ENCODE peak calls at places on chromosomes 13 and 19, in eight cellular contexts. One of them, this sample, is unnamed.

GRCh38 chr19:47109541-47110375 is 3.8 kb downstream of the ZC3H4 start:
- DNase-seq in stimulated activated CD4-positive, alpha-beta T cell treated with anti-CD3 and anti-CD28 coated beads, Interleukin-15, amount 100 ng/mL, for 1 hour: peak; percentile 44
- DNase-seq in cardiac fibroblast: peak; percentile 66
- DNase-seq in AG20443: no peak
- DNase-seq in activated naive CD8-positive, alpha-beta T cell treated with anti-CD3 and anti-CD28 coated beads, Interleukin-2, amount 50 U/mL, for 24 hours: peak; percentile 56
- DNase-seq in cardiac muscle cell: peak; percentile 61
- DNase-seq in psoas muscle: no peak
- DNase-seq in CD4-positive, alpha-beta memory T cell: peak; percentile 40
- DNase-seq in this sample: no peak

GRCh38 chr19:11410682-11411081 is 8.4 kb downstream of the RGL3 start:
- DNase-seq in AG20443: no peak
- DNase-seq in cardiac muscle cell: no peak
- DNase-seq in CD4-positive, alpha-beta memory T cell: no peak
- DNase-seq in activated naive CD8-positive, alpha-beta T cell treated with anti-CD3 and anti-CD28 coated beads, Interleukin-2, amount 50 U/mL, for 24 hours: no peak
- DNase-seq in cardiac fibroblast: peak; percentile 39
- DNase-seq in stimulated activated CD4-positive, alpha-beta T cell treated with anti-CD3 and anti-CD28 coated beads, Interleukin-15, amount 100 ng/mL, for 1 hour: no peak
- DNase-seq in psoas muscle: no peak
- DNase-seq in this sample: no peak

GRCh38 chr19:14405380-14405757 is 13.8 kb downstream of the DDX39A start:
- DNase-seq in cardiac fibroblast: no peak
- DNase-seq in psoas muscle: no peak
- DNase-seq in stimulated activated CD4-positive, alpha-beta T cell treated with anti-CD3 and anti-CD28 coated beads, Interleukin-15, amount 100 ng/mL, for 1 hour: no peak
- DNase-seq in cardiac muscle cell: no peak
- DNase-seq in CD4-positive, alpha-beta memory T cell: no peak
- DNase-seq in activated naive CD8-positive, alpha-beta T cell treated with anti-CD3 and anti-CD28 coated beads, Interleukin-2, amount 50 U/mL, for 24 hours: no peak
- DNase-seq in AG20443: no peak
- DNase-seq in this sample: no peak

GRCh38 chr19:19372656-19373416 is 32.6 kb upstream of the GATAD2A start:
- DNase-seq in AG20443: peak; percentile 62
- DNase-seq in stimulated activated CD4-positive, alpha-beta T cell treated with anti-CD3 and anti-CD28 coated beads, Interleukin-15, amount 100 ng/mL, for 1 hour: no peak
- DNase-seq in cardiac muscle cell: peak; percentile 61
- DNase-seq in psoas muscle: no peak
- DNase-seq in activated naive CD8-positive, alpha-beta T cell treated with anti-CD3 and anti-CD28 coated beads, Interleukin-2, amount 50 U/mL, for 24 hours: peak; percentile 44
- DNase-seq in cardiac fibroblast: peak; percentile 78
- DNase-seq in CD4-positive, alpha-beta memory T cell: peak; percentile 40
- DNase-seq in this sample: no peak

GRCh38 chr19:50794778-50795664 is 4.8 kb downstream of the ACP4 start:
- DNase-seq in activated naive CD8-positive, alpha-beta T cell treated with anti-CD3 and anti-CD28 coated beads, Interleukin-2, amount 50 U/mL, for 24 hours: peak; percentile 56
- DNase-seq in cardiac fibroblast: no peak
- DNase-seq in cardiac muscle cell: no peak
- DNase-seq in stimulated activated CD4-positive, alpha-beta T cell treated with anti-CD3 and anti-CD28 coated beads, Interleukin-15, amount 100 ng/mL, for 1 hour: peak; percentile 29
- DNase-seq in psoas muscle: no peak
- DNase-seq in CD4-positive, alpha-beta memory T cell: no peak
- DNase-seq in AG20443: no peak
- DNase-seq in this sample: no peak

GRCh38 chr19:18850560-18851375 is 19.0 kb downstream of the UPF1 start:
- DNase-seq in cardiac fibroblast: no peak
- DNase-seq in AG20443: no peak
- DNase-seq in CD4-positive, alpha-beta memory T cell: no peak
- DNase-seq in stimulated activated CD4-positive, alpha-beta T cell treated with anti-CD3 and anti-CD28 coated beads, Interleukin-15, amount 100 ng/mL, for 1 hour: no peak
- DNase-seq in cardiac muscle cell: no peak
- DNase-seq in psoas muscle: no peak
- DNase-seq in activated naive CD8-positive, alpha-beta T cell treated with anti-CD3 and anti-CD28 coated beads, Interleukin-2, amount 50 U/mL, for 24 hours: no peak
- DNase-seq in this sample: no peak

GRCh38 chr19:47601180-47601904 is 7.6 kb upstream of the BICRA start:
- DNase-seq in activated naive CD8-positive, alpha-beta T cell treated with anti-CD3 and anti-CD28 coated beads, Interleukin-2, amount 50 U/mL, for 24 hours: no peak
- DNase-seq in psoas muscle: no peak
- DNase-seq in cardiac fibroblast: no peak
- DNase-seq in AG20443: no peak
- DNase-seq in stimulated activated CD4-positive, alpha-beta T cell treated with anti-CD3 and anti-CD28 coated beads, Interleukin-15, amount 100 ng/mL, for 1 hour: no peak
- DNase-seq in cardiac muscle cell: no peak
- DNase-seq in CD4-positive, alpha-beta memory T cell: no peak
- DNase-seq in this sample: no peak

GRCh38 chr13:110206170-110206569 is 100.8 kb downstream of the COL4A1 start:
- DNase-seq in cardiac fibroblast: no peak
- DNase-seq in CD4-positive, alpha-beta memory T cell: no peak
- DNase-seq in AG20443: no peak
- DNase-seq in cardiac muscle cell: no peak
- DNase-seq in activated naive CD8-positive, alpha-beta T cell treated with anti-CD3 and anti-CD28 coated beads, Interleukin-2, amount 50 U/mL, for 24 hours: no peak
- DNase-seq in stimulated activated CD4-positive, alpha-beta T cell treated with anti-CD3 and anti-CD28 coated beads, Interleukin-15, amount 100 ng/mL, for 1 hour: no peak
- DNase-seq in psoas muscle: no peak
- DNase-seq in this sample: no peak

GRCh38 chr19:16066611-16067104 is 9.6 kb upstream of the TPM4 start:
- DNase-seq in cardiac muscle cell: peak; percentile 82
- DNase-seq in AG20443: peak; percentile 49
- DNase-seq in activated naive CD8-positive, alpha-beta T cell treated with anti-CD3 and anti-CD28 coated beads, Interleukin-2, amount 50 U/mL, for 24 hours: peak; percentile 59
- DNase-seq in CD4-positive, alpha-beta memory T cell: peak; percentile 55
- DNase-seq in stimulated activated CD4-positive, alpha-beta T cell treated with anti-CD3 and anti-CD28 coated beads, Interleukin-15, amount 100 ng/mL, for 1 hour: no peak
- DNase-seq in cardiac fibroblast: peak; percentile 85
- DNase-seq in psoas muscle: no peak
- DNase-seq in this sample: no peak

GRCh38 chr19:24159707-24160106 is 72.7 kb downstream of the ZNF254 start:
- DNase-seq in psoas muscle: no peak
- DNase-seq in activated naive CD8-positive, alpha-beta T cell treated with anti-CD3 and anti-CD28 coated beads, Interleukin-2, amount 50 U/mL, for 24 hours: no peak
- DNase-seq in cardiac fibroblast: peak; percentile 23
- DNase-seq in stimulated activated CD4-positive, alpha-beta T cell treated with anti-CD3 and anti-CD28 coated beads, Interleukin-15, amount 100 ng/mL, for 1 hour: no peak
- DNase-seq in cardiac muscle cell: peak; percentile 4
- DNase-seq in AG20443: peak; percentile 8
- DNase-seq in CD4-positive, alpha-beta memory T cell: no peak
- DNase-seq in this sample: no peak

GRCh38 chr19:49710372-49710951 is 19.5 kb downstream of the CPT1C start:
- DNase-seq in psoas muscle: no peak
- DNase-seq in cardiac muscle cell: peak; percentile 27
- DNase-seq in stimulated activated CD4-positive, alpha-beta T cell treated with anti-CD3 and anti-CD28 coated beads, Interleukin-15, amount 100 ng/mL, for 1 hour: no peak
- DNase-seq in AG20443: peak; percentile 54
- DNase-seq in activated naive CD8-positive, alpha-beta T cell treated with anti-CD3 and anti-CD28 coated beads, Interleukin-2, amount 50 U/mL, for 24 hours: no peak
- DNase-seq in CD4-positive, alpha-beta memory T cell: no peak
- DNase-seq in cardiac fibroblast: peak; percentile 75
- DNase-seq in this sample: no peak

GRCh38 chr19:19140476-19140875 is 2.2 kb upstream of the TMEM161A start:
- DNase-seq in AG20443: no peak
- DNase-seq in psoas muscle: no peak
- DNase-seq in cardiac fibroblast: no peak
- DNase-seq in CD4-positive, alpha-beta memory T cell: no peak
- DNase-seq in activated naive CD8-positive, alpha-beta T cell treated with anti-CD3 and anti-CD28 coated beads, Interleukin-2, amount 50 U/mL, for 24 hours: no peak
- DNase-seq in cardiac muscle cell: peak; percentile 34
- DNase-seq in stimulated activated CD4-positive, alpha-beta T cell treated with anti-CD3 and anti-CD28 coated beads, Interleukin-15, amount 100 ng/mL, for 1 hour: no peak
- DNase-seq in this sample: no peak

GRCh38 chr19:55537741-55538111 is 793 bp upstream of the SBK2 start:
- DNase-seq in psoas muscle: no peak
- DNase-seq in AG20443: peak; percentile 65
- DNase-seq in stimulated activated CD4-positive, alpha-beta T cell treated with anti-CD3 and anti-CD28 coated beads, Interleukin-15, amount 100 ng/mL, for 1 hour: no peak
- DNase-seq in cardiac fibroblast: no peak
- DNase-seq in cardiac muscle cell: no peak
- DNase-seq in CD4-positive, alpha-beta memory T cell: no peak
- DNase-seq in activated naive CD8-positive, alpha-beta T cell treated with anti-CD3 and anti-CD28 coated beads, Interleukin-2, amount 50 U/mL, for 24 hours: no peak
- DNase-seq in this sample: peak; percentile 50

GRCh38 chr19:46974181-46974580 is 45.5 kb upstream of the NPAS1 start:
- DNase-seq in activated naive CD8-positive, alpha-beta T cell treated with anti-CD3 and anti-CD28 coated beads, Interleukin-2, amount 50 U/mL, for 24 hours: no peak
- DNase-seq in CD4-positive, alpha-beta memory T cell: no peak
- DNase-seq in psoas muscle: no peak
- DNase-seq in cardiac fibroblast: no peak
- DNase-seq in stimulated activated CD4-positive, alpha-beta T cell treated with anti-CD3 and anti-CD28 coated beads, Interleukin-15, amount 100 ng/mL, for 1 hour: no peak
- DNase-seq in AG20443: no peak
- DNase-seq in cardiac muscle cell: no peak
- DNase-seq in this sample: no peak

GRCh38 chr19:14381689-14382474 is 638 bp downstream of the ADGRE5 start:
- DNase-seq in activated naive CD8-positive, alpha-beta T cell treated with anti-CD3 and anti-CD28 coated beads, Interleukin-2, amount 50 U/mL, for 24 hours: peak; percentile 74
- DNase-seq in AG20443: peak; percentile 66
- DNase-seq in cardiac muscle cell: peak; percentile 53
- DNase-seq in CD4-positive, alpha-beta memory T cell: peak; percentile 91
- DNase-seq in cardiac fibroblast: peak; percentile 70
- DNase-seq in stimulated activated CD4-positive, alpha-beta T cell treated with anti-CD3 and anti-CD28 coated beads, Interleukin-15, amount 100 ng/mL, for 1 hour: no peak
- DNase-seq in psoas muscle: peak; percentile 44
- DNase-seq in this sample: no peak

GRCh38 chr13:29480893-29481525 is 114.5 kb downstream of the SLC7A1 start:
- DNase-seq in cardiac fibroblast: no peak
- DNase-seq in AG20443: no peak
- DNase-seq in activated naive CD8-positive, alpha-beta T cell treated with anti-CD3 and anti-CD28 coated beads, Interleukin-2, amount 50 U/mL, for 24 hours: no peak
- DNase-seq in psoas muscle: no peak
- DNase-seq in cardiac muscle cell: no peak
- DNase-seq in CD4-positive, alpha-beta memory T cell: no peak
- DNase-seq in stimulated activated CD4-positive, alpha-beta T cell treated with anti-CD3 and anti-CD28 coated beads, Interleukin-15, amount 100 ng/mL, for 1 hour: no peak
- DNase-seq in this sample: no peak

GRCh38 chr19:35716985-35717664 is 678 bp upstream of the KMT2B start:
- DNase-seq in CD4-positive, alpha-beta memory T cell: peak; percentile 97
- DNase-seq in activated naive CD8-positive, alpha-beta T cell treated with anti-CD3 and anti-CD28 coated beads, Interleukin-2, amount 50 U/mL, for 24 hours: peak; percentile 88
- DNase-seq in stimulated activated CD4-positive, alpha-beta T cell treated with anti-CD3 and anti-CD28 coated beads, Interleukin-15, amount 100 ng/mL, for 1 hour: peak; percentile 93
- DNase-seq in psoas muscle: peak; percentile 90
- DNase-seq in cardiac muscle cell: peak; percentile 84
- DNase-seq in AG20443: peak; percentile 98
- DNase-seq in cardiac fibroblast: peak; percentile 94
- DNase-seq in this sample: peak; percentile 89

GRCh38 chr19:18208098-18208951 is 4.5 kb upstream of the RAB3A start:
- DNase-seq in CD4-positive, alpha-beta memory T cell: peak; percentile 38
- DNase-seq in AG20443: peak; percentile 79
- DNase-seq in cardiac fibroblast: peak; percentile 89
- DNase-seq in cardiac muscle cell: peak; percentile 87
- DNase-seq in activated naive CD8-positive, alpha-beta T cell treated with anti-CD3 and anti-CD28 coated beads, Interleukin-2, amount 50 U/mL, for 24 hours: peak; percentile 67
- DNase-seq in stimulated activated CD4-positive, alpha-beta T cell treated with anti-CD3 and anti-CD28 coated beads, Interleukin-15, amount 100 ng/mL, for 1 hour: peak; percentile 52
- DNase-seq in psoas muscle: peak; percentile 49
- DNase-seq in this sample: no peak

GRCh38 chr13:95924389-95924994 is 128.7 kb downstream of the UGGT2 start:
- DNase-seq in psoas muscle: no peak
- DNase-seq in activated naive CD8-positive, alpha-beta T cell treated with anti-CD3 and anti-CD28 coated beads, Interleukin-2, amount 50 U/mL, for 24 hours: no peak
- DNase-seq in cardiac muscle cell: peak; percentile 88
- DNase-seq in cardiac fibroblast: peak; percentile 92
- DNase-seq in AG20443: peak; percentile 82
- DNase-seq in stimulated activated CD4-positive, alpha-beta T cell treated with anti-CD3 and anti-CD28 coated beads, Interleukin-15, amount 100 ng/mL, for 1 hour: no peak
- DNase-seq in CD4-positive, alpha-beta memory T cell: no peak
- DNase-seq in this sample: peak; percentile 33

GRCh38 chr19:47444388-47444821 is 25.1 kb upstream of the MEIS3 start:
- DNase-seq in cardiac muscle cell: no peak
- DNase-seq in CD4-positive, alpha-beta memory T cell: peak; percentile 47
- DNase-seq in stimulated activated CD4-positive, alpha-beta T cell treated with anti-CD3 and anti-CD28 coated beads, Interleukin-15, amount 100 ng/mL, for 1 hour: no peak
- DNase-seq in AG20443: no peak
- DNase-seq in psoas muscle: no peak
- DNase-seq in activated naive CD8-positive, alpha-beta T cell treated with anti-CD3 and anti-CD28 coated beads, Interleukin-2, amount 50 U/mL, for 24 hours: no peak
- DNase-seq in cardiac fibroblast: no peak
- DNase-seq in this sample: no peak

GRCh38 chr13:110470272-110471009 is 91.1 kb downstream of the RAB20 start:
- DNase-seq in CD4-positive, alpha-beta memory T cell: no peak
- DNase-seq in stimulated activated CD4-positive, alpha-beta T cell treated with anti-CD3 and anti-CD28 coated beads, Interleukin-15, amount 100 ng/mL, for 1 hour: no peak
- DNase-seq in cardiac fibroblast: no peak
- DNase-seq in cardiac muscle cell: no peak
- DNase-seq in activated naive CD8-positive, alpha-beta T cell treated with anti-CD3 and anti-CD28 coated beads, Interleukin-2, amount 50 U/mL, for 24 hours: no peak
- DNase-seq in AG20443: no peak
- DNase-seq in psoas muscle: no peak
- DNase-seq in this sample: no peak

GRCh38 chr13:110368408-110368807 is 61.3 kb downstream of the COL4A2 start:
- DNase-seq in cardiac muscle cell: no peak
- DNase-seq in psoas muscle: no peak
- DNase-seq in AG20443: no peak
- DNase-seq in CD4-positive, alpha-beta memory T cell: no peak
- DNase-seq in cardiac fibroblast: no peak
- DNase-seq in activated naive CD8-positive, alpha-beta T cell treated with anti-CD3 and anti-CD28 coated beads, Interleukin-2, amount 50 U/mL, for 24 hours: no peak
- DNase-seq in stimulated activated CD4-positive, alpha-beta T cell treated with anti-CD3 and anti-CD28 coated beads, Interleukin-15, amount 100 ng/mL, for 1 hour: no peak
- DNase-seq in this sample: no peak

This sample was measured in NT2/D1.